ENCODE peak calls at places on chromosomes 11 and 22, in ten cellular contexts. J, R, K, H, W, A, S, Y, L and Q are unnamed samples.

GRCh38 chr11:64745219-64745522 is 1.2 kb upstream of the RASGRP2 start:
- DNase-seq in J (peak; percentile 58), R (no peak), K (no peak), H (no peak), W (peak; percentile 67), A (no peak), S (peak; percentile 71), Y (peak; percentile 97), L (peak; percentile 76), Q (peak; percentile 63)

GRCh38 chr11:3840289-3840869 is 380 bp downstream of the RHOG start:
- DNase-seq in J (no peak), R (no peak), K (no peak), H (no peak), W (no peak), A (no peak), S (no peak), Y (peak; percentile 78), L (no peak), Q (peak; percentile 80)

GRCh38 chr11:76277298-76278175 is 71.2 kb upstream of the WNT11 start:
- DNase-seq in J (no peak), R (no peak), K (no peak), H (no peak), W (no peak), A (no peak), S (no peak), Y (peak; percentile 75), L (no peak), Q (peak; percentile 39)

GRCh38 chr11:33894402-33894754 is 2.5 kb upstream of the LMO2 start:
- DNase-seq in J (peak; percentile 63), R (no peak), K (no peak), H (no peak), W (no peak), A (no peak), S (no peak), Y (no peak), L (no peak), Q (no peak)

GRCh38 chr11:131838016-131838415 is 467.6 kb downstream of the NTM start:
- DNase-seq in J (peak; percentile 9), R (no peak), K (no peak), H (no peak), W (no peak), A (no peak), S (no peak), Y (no peak), L (no peak), Q (no peak)

GRCh38 chr11:14418801-14419417 is 59.9 kb upstream of the RRAS2 start:
- DNase-seq in J (peak; percentile 51), R (peak; percentile 25), K (no peak), H (peak; percentile 44), W (peak; percentile 34), A (no peak), S (no peak), Y (no peak), L (no peak), Q (no peak)

GRCh38 chr11:1837171-1838076 is 1.4 kb upstream of the TNNI2 start:
- DNase-seq in J (peak; percentile 74), R (peak; percentile 28), K (peak; percentile 9), H (peak; percentile 80), W (peak; percentile 88), A (no peak), S (peak; percentile 62), Y (peak; percentile 89), L (peak; percentile 75), Q (peak; percentile 91)

GRCh38 chr22:25890651-25891050 is 148.7 kb downstream of the MYO18B start:
- DNase-seq in J (no peak), R (no peak), K (no peak), H (no peak), W (no peak), A (no peak), S (no peak), Y (no peak), L (no peak), Q (no peak)

GRCh38 chr11:113553905-113554304 is 78.7 kb upstream of the DRD2 start:
- DNase-seq in J (peak; percentile 55), R (no peak), K (no peak), H (peak; percentile 42), W (peak; percentile 25), A (no peak), S (no peak), Y (no peak), L (peak; percentile 18), Q (no peak)

GRCh38 chr22:27801616-27802388 is at the start of gene MN1:
- DNase-seq in J (no peak), R (peak; percentile 35), K (no peak), H (peak; percentile 27), W (peak; percentile 71), A (no peak), S (peak; percentile 48), Y (no peak), L (peak; percentile 55), Q (peak; percentile 75)

GRCh38 chr22:23065495-23066122 is 4.7 kb upstream of the GNAZ start:
- DNase-seq in J (no peak), R (no peak), K (no peak), H (no peak), W (peak; percentile 4), A (no peak), S (peak; percentile 10), Y (no peak), L (no peak), Q (no peak)

DNA sequence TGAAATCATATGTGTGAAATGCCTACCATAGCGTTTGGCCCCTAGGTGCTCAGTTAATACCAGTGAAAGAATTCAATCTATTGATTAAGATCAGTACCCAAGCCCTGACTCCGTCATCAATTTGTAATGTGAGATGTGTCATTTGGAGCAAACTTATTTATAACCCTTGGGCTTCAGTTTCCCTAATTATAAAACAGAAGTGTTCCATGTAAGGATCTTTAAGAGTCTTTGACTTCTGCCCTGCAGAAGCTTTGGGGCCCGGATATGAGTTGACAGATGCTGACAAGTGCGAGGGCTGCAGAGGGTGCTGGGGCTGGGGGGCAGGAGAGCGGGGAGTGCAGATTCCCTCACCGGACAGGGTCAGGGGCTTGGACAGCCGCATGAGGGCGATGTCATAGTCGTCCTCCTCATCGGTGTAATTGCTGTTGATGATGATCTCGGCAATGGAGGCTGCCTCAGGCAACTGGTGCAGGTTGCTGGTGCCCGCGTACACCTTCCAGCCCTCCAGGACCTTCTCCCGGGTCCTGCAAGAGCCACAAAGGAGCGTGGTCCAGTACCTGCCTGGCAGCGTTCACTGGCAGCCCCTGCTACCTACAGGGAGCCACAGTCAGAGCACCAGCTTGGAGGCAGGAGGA is 20.8 kb downstream of the TMPRSS13 start:
- DNase-seq in J (peak; percentile 43), R (no peak), K (no peak), H (no peak), W (no peak), A (no peak), S (no peak), Y (no peak), L (no peak), Q (no peak)
- TF ChIP-seq CTCF in J (peak; percentile 25), R (no peak), K (no peak), H (no peak), W (no peak), A (no peak), S (no peak), Y (no peak), L (no peak), Q (no peak)

DNA sequence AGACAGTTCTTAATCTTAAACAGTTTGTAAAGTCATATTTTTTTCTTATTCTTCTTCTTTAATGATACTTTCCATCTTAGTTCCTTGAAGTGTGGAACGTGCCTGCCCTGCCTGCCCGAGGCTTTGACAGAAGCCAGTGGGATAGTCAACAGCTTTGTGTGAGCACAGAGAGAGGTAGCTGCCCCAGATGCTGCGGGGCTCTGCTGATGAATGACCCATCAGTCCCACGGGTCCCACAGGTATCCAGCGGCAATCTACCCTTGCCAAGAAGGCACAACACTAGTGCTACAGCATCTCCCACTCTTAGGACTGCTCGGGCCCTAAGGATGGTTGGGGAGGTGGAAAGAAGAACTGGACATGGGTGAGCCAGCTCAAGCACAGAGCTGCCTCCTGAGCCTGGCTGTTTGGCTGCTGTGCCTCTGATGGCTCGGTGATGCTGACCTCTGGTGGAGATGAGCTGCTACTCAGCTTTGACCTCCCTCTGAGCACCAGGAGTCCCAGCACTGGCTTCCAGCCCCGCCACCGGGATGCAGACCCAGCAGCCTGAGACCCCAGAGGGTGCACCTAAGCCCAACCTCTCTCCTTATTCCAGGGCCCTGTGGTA is 11.8 kb upstream of the APLNR start:
- DNase-seq in J (peak; percentile 85), R (peak; percentile 67), K (peak; percentile 70), H (peak; percentile 76), W (peak; percentile 88), A (peak; percentile 11), S (peak; percentile 46), Y (no peak), L (peak; percentile 83), Q (peak; percentile 78)
- TF ChIP-seq CTCF in J (peak; percentile 83), R (peak; percentile 82), K (peak; percentile 79), H (peak; percentile 46), W (peak; percentile 32), A (peak; percentile 62), S (peak; percentile 33), Y (peak; percentile 31), L (no peak), Q (peak; percentile 57)

DNA sequence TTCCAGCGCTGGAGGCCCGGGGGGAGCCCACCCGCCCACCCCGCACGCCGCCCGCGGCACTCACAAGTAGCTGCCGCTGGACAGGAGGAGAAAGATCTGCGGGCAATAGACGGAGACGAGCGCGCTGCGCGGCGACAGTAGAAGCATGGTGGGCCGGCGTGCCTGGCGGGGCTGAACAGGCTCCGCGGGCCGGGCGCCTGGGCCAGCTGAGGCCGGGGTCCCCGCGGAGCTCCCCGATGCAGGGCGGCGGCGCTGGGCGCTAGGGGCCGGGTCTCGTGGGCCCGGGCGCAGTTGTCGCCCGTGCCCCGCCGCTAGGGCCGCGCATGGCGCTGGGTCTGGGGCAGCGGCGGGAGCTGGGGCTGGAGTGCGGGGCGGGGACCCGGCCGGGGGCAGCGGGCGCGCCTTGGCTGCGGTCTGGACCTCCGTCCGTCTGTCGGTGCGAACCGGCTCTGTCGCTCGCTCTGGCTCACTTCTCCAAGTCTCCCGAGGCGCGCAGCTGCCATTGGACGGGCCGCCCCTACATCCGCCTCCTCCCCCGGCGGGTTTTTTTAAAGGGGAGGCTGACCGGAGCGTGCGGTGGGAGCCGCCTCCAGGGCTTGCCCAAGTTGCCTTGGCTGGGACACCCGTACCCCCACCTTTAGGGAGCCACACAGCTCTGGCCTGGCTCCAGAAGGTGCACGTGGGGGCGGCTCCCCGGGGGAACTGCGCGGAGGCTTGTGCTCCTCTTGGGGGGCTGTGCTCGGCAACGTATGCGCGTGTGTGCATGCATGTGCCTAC is 4.7 kb downstream of the WNT7B start:
- DNase-seq in J (no peak), R (no peak), K (no peak), H (no peak), W (no peak), A (no peak), S (no peak), Y (peak; percentile 76), L (no peak), Q (peak; percentile 52)
- TF ChIP-seq CTCF in J (no peak), R (no peak), K (no peak), H (no peak), W (no peak), A (no peak), S (no peak), Y (no peak), L (no peak), Q (no peak)

DNA sequence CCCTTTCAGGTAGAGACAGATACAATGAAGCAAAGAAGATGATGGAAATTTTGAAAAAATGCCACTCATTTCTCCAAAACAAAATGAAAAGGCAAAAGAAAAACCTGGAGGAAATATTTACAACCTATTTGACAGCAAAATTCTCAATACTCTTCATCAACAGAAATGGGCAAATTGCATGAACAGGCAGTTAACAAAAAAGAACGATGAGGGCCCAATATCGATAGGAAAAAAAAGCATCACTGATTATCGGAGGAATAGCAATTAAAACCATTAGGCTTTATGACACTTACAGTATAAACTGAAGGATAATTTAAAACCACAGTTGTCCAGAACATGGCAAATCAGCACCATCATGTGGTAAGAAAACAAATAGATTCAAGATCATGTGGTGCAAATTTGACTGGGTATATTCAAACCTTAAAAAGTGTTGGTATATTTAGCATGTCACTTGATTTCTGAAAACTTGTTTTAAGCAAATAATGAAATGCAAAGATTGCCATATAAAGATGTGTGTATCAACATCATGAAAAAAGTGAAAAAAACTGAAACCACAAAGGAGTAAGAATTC is 222.9 kb downstream of the BRD1 start:
- DNase-seq in J (no peak), R (no peak), K (no peak), H (no peak), W (no peak), A (no peak), S (no peak), Y (no peak), L (no peak), Q (no peak)
- TF ChIP-seq CTCF in J (no peak), R (no peak), K (no peak), H (no peak), W (no peak), A (no peak), S (no peak), Y (no peak), L (no peak), Q (no peak)